ENCODE peak calls at places on chromosomes 16 and 17, in five cellular contexts. H is AG04450, V is H54, D is ascending aorta, E is progenitor cell of endocrine pancreas. S is an unnamed sample.

GRCh38 chr17:3558603-3559269 is 1.1 kb upstream of the TRPV3 start:
- DNase-seq in H (peak; percentile 59), V (peak; percentile 54), D (no peak), E (no peak), S (no peak)

GRCh38 chr17:82339634-82340580 is 6.3 kb upstream of the SECTM1 start:
- DNase-seq in H (no peak), V (no peak), D (no peak), E (no peak), S (no peak)

GRCh38 chr16:31873556-31874353 is at the start of gene ZNF267:
- DNase-seq in H (peak; percentile 77), V (peak; percentile 55), D (peak; percentile 98), E (peak; percentile 83), S (peak; percentile 92)

GRCh38 chr17:5785867-5786509 is 201.7 kb upstream of the NLRP1 start:
- DNase-seq in H (peak; percentile 51), V (no peak), D (no peak), E (no peak), S (no peak)

GRCh38 chr16:22035094-22035675 is 27.3 kb downstream of the MOSMO start:
- DNase-seq in H (no peak), V (no peak), D (no peak), E (no peak), S (no peak)

GRCh38 chr17:63819585-63820537 is 7.4 kb upstream of the PSMC5 start:
- DNase-seq in H (no peak), V (no peak), D (no peak), E (no peak), S (no peak)

GRCh38 chr16:68921654-68922053 is 78.3 kb downstream of the TANGO6 start:
- DNase-seq in H (no peak), V (peak; percentile 57), D (no peak), E (no peak), S (no peak)

GRCh38 chr17:80283116-80283852 is 22.6 kb downstream of the RNF213 start:
- DNase-seq in H (no peak), V (no peak), D (no peak), E (no peak), S (no peak)

GRCh38 chr16:30361180-30361579 is 6.1 kb upstream of the CD2BP2 start:
- DNase-seq in H (no peak), V (no peak), D (no peak), E (no peak), S (no peak)

GRCh38 chr17:61799812-61800484 is 63.4 kb downstream of the BRIP1 start:
- DNase-seq in H (no peak), V (no peak), D (no peak), E (no peak), S (no peak)

GRCh38 chr17:82274134-82275020 is 877 bp upstream of the CSNK1D start:
- DNase-seq in H (no peak), V (no peak), D (no peak), E (no peak), S (no peak)

GRCh38 chr16:2319606-2320005 is 20.9 kb downstream of the ABCA3 start:
- DNase-seq in H (no peak), V (no peak), D (no peak), E (no peak), S (no peak)

GRCh38 chr16:57634171-57634570 is 5.7 kb downstream of the ADGRG1 start:
- DNase-seq in H (no peak), V (peak; percentile 71), D (no peak), E (no peak), S (no peak)

GRCh38 chr16:15672514-15673167 is 22.6 kb downstream of the NDE1 start:
- DNase-seq in H (peak; percentile 87), V (peak; percentile 87), D (peak; percentile 97), E (no peak), S (peak; percentile 56)

GRCh38 chr17:67111327-67111726 is 67.0 kb downstream of the CACNG1 start:
- DNase-seq in H (no peak), V (no peak), D (no peak), E (no peak), S (no peak)

GRCh38 chr17:80952291-80952690 is 39.4 kb upstream of the CHMP6 start:
- DNase-seq in H (no peak), V (no peak), D (peak; percentile 49), E (no peak), S (no peak)

GRCh38 chr17:59073972-59074371 is 32.7 kb downstream of the TRIM37 start:
- DNase-seq in H (no peak), V (no peak), D (no peak), E (no peak), S (no peak)

GRCh38 chr17:17859909-17860760 is 23.3 kb upstream of the SREBF1 start:
- DNase-seq in H (no peak), V (peak; percentile 94), D (no peak), E (peak; percentile 53), S (peak; percentile 48)

GRCh38 chr17:19418312-19418992 is 7.4 kb downstream of the RNF112 start:
- DNase-seq in H (no peak), V (no peak), D (peak; percentile 77), E (no peak), S (no peak)

GRCh38 chr17:17778308-17779014 is 58.3 kb downstream of the SREBF1 start:
- DNase-seq in H (peak; percentile 73), V (no peak), D (no peak), E (no peak), S (no peak)

GRCh38 chr16:59905628-59906027 is 1171.5 kb upstream of the GOT2 start:
- DNase-seq in H (no peak), V (no peak), D (no peak), E (no peak), S (no peak)

GRCh38 chr17:38705803-38706624 is 941 bp downstream of the MLLT6 start:
- DNase-seq in H (no peak), V (no peak), D (peak; percentile 82), E (peak; percentile 28), S (peak; percentile 84)

GRCh38 chr17:80799553-80800403 is 191.9 kb upstream of the CHMP6 start:
- DNase-seq in H (no peak), V (no peak), D (peak; percentile 50), E (no peak), S (no peak)

GRCh38 chr16:29321000-29321393 is 85.5 kb downstream of the NPIPB11 start:
- DNase-seq in H (no peak), V (no peak), D (no peak), E (no peak), S (no peak)

GRCh38 chr17:68809148-68809547 is 146.0 kb downstream of the ABCA8 start:
- DNase-seq in H (no peak), V (no peak), D (no peak), E (no peak), S (no peak)

S was measured in HAP-1.